ENCODE peak calls at places on chromosomes 7 and 10, in four cellular contexts. One of them, this sample, is unnamed.

GRCh38 chr7:128235469-128235868 is 5.6 kb upstream of the LEP start:
- DNase-seq in AG10803: no peak
- DNase-seq in HCEC 1CT: no peak
- DNase-seq in RPMI7951: no peak
- DNase-seq in this sample: no peak

GRCh38 chr7:43572516-43573049 is 10.3 kb upstream of the STK17A start:
- DNase-seq in AG10803: peak; percentile 100
- DNase-seq in HCEC 1CT: peak; percentile 99
- DNase-seq in RPMI7951: peak; percentile 100
- DNase-seq in this sample: peak; percentile 96

GRCh38 chr7:101959829-101960228 is 142.4 kb downstream of the CUX1 start:
- DNase-seq in AG10803: no peak
- DNase-seq in HCEC 1CT: no peak
- DNase-seq in RPMI7951: no peak
- DNase-seq in this sample: no peak

GRCh38 chr10:85810674-85811073 is 555.9 kb downstream of the GRID1 start:
- DNase-seq in AG10803: no peak
- DNase-seq in HCEC 1CT: no peak
- DNase-seq in RPMI7951: no peak
- DNase-seq in this sample: no peak

GRCh38 chr10:128274938-128275337 is 148.7 kb upstream of the MKI67 start:
- DNase-seq in AG10803: peak; percentile 56
- DNase-seq in HCEC 1CT: no peak
- DNase-seq in RPMI7951: peak; percentile 5
- DNase-seq in this sample: no peak

GRCh38 chr10:29026065-29026797 is 262.6 kb upstream of the LYZL1 start:
- DNase-seq in AG10803: no peak
- DNase-seq in HCEC 1CT: no peak
- DNase-seq in RPMI7951: no peak
- DNase-seq in this sample: no peak

GRCh38 chr7:75966209-75966961 is 28.0 kb downstream of the TMEM120A start:
- DNase-seq in AG10803: peak; percentile 81
- DNase-seq in HCEC 1CT: no peak
- DNase-seq in RPMI7951: no peak
- DNase-seq in this sample: no peak

GRCh38 chr7:134403062-134403461 is 55.8 kb downstream of the AKR1B1 start:
- DNase-seq in AG10803: no peak
- DNase-seq in HCEC 1CT: no peak
- DNase-seq in RPMI7951: no peak
- DNase-seq in this sample: no peak

GRCh38 chr10:101840741-101841453 is 2.7 kb downstream of the KCNIP2 start:
- DNase-seq in AG10803: peak; percentile 73
- DNase-seq in HCEC 1CT: peak; percentile 86
- DNase-seq in RPMI7951: peak; percentile 74
- DNase-seq in this sample: no peak

GRCh38 chr10:60203993-60204618 is 185.6 kb downstream of the ANK3 start:
- DNase-seq in AG10803: peak; percentile 54
- DNase-seq in HCEC 1CT: peak; percentile 27
- DNase-seq in RPMI7951: peak; percentile 6
- DNase-seq in this sample: no peak

GRCh38 chr10:14571866-14572507 is 202.7 kb downstream of the FAM107B start:
- DNase-seq in AG10803: peak; percentile 20
- DNase-seq in HCEC 1CT: no peak
- DNase-seq in RPMI7951: no peak
- DNase-seq in this sample: no peak

GRCh38 chr10:5588603-5589002 is 63.8 kb downstream of the CALML3 start:
- DNase-seq in AG10803: no peak
- DNase-seq in HCEC 1CT: no peak
- DNase-seq in RPMI7951: no peak
- DNase-seq in this sample: no peak

GRCh38 chr7:1555813-1556540 is at the start of gene TMEM184A:
- DNase-seq in AG10803: no peak
- DNase-seq in HCEC 1CT: no peak
- DNase-seq in RPMI7951: no peak
- DNase-seq in this sample: no peak

GRCh38 chr7:151319189-151319588 is 22.4 kb upstream of the NUB1 start:
- DNase-seq in AG10803: no peak
- DNase-seq in HCEC 1CT: no peak
- DNase-seq in RPMI7951: no peak
- DNase-seq in this sample: no peak

GRCh38 chr10:10796774-10797415 is 220.8 kb upstream of the CELF2 start:
- DNase-seq in AG10803: peak; percentile 25
- DNase-seq in HCEC 1CT: no peak
- DNase-seq in RPMI7951: no peak
- DNase-seq in this sample: no peak

GRCh38 chr10:90328896-90329295 is 528.9 kb downstream of the HTR7 start:
- DNase-seq in AG10803: no peak
- DNase-seq in HCEC 1CT: no peak
- DNase-seq in RPMI7951: no peak
- DNase-seq in this sample: no peak

GRCh38 chr7:67854236-67854635 is 857.6 kb downstream of the TYW1 start:
- DNase-seq in AG10803: peak; percentile 72
- DNase-seq in HCEC 1CT: no peak
- DNase-seq in RPMI7951: peak; percentile 15
- DNase-seq in this sample: no peak

GRCh38 chr7:24716480-24717246 is 40.6 kb downstream of the GSDME start:
- DNase-seq in AG10803: no peak
- DNase-seq in HCEC 1CT: no peak
- DNase-seq in RPMI7951: no peak
- DNase-seq in this sample: no peak

GRCh38 chr10:15472431-15473400 is 101.6 kb upstream of the FAM171A1 start:
- DNase-seq in AG10803: peak; percentile 91
- DNase-seq in HCEC 1CT: no peak
- DNase-seq in RPMI7951: peak; percentile 90
- DNase-seq in this sample: no peak

GRCh38 chr10:124936813-124937212 is 5.1 kb upstream of the ZRANB1 start:
- DNase-seq in AG10803: no peak
- DNase-seq in HCEC 1CT: no peak
- DNase-seq in RPMI7951: no peak
- DNase-seq in this sample: no peak

GRCh38 chr7:31129067-31129466 is 77.0 kb downstream of the ADCYAP1R1 start:
- DNase-seq in AG10803: no peak
- DNase-seq in HCEC 1CT: no peak
- DNase-seq in RPMI7951: no peak
- DNase-seq in this sample: no peak

GRCh38 chr7:1169409-1170368 is 9.7 kb upstream of the ZFAND2A start:
- DNase-seq in AG10803: peak; percentile 80
- DNase-seq in HCEC 1CT: no peak
- DNase-seq in RPMI7951: peak; percentile 79
- DNase-seq in this sample: peak; percentile 76

GRCh38 chr7:158183431-158183830 is 404.2 kb downstream of the PTPRN2 start:
- DNase-seq in AG10803: no peak
- DNase-seq in HCEC 1CT: no peak
- DNase-seq in RPMI7951: no peak
- DNase-seq in this sample: no peak